ENCODE peak calls at places on chromosomes 5 and 9, in five cellular contexts. K, A, R, S and E are unnamed samples.

GRCh38 chr5:35990941-35991592 is at the start of gene UGT3A1:
- DNase-seq in K (no peak), A (no peak), R (no peak), S (no peak), E (no peak)

GRCh38 chr5:122312670-122312988 is 592 bp downstream of the SNCAIP start:
- DNase-seq in K (peak; percentile 4), A (no peak), R (peak; percentile 23), S (no peak), E (peak; percentile 36)

GRCh38 chr9:70602364-70603019 is 188.0 kb upstream of the KLF9 start:
- DNase-seq in K (peak; percentile 44), A (peak; percentile 61), R (peak; percentile 95), S (peak; percentile 74), E (peak; percentile 95)

GRCh38 chr5:143685416-143685815 is 126.5 kb upstream of the HMHB1 start:
- DNase-seq in K (no peak), A (no peak), R (peak; percentile 54), S (no peak), E (peak; percentile 24)

GRCh38 chr5:32076699-32077695 is 97.1 kb downstream of the GOLPH3 start:
- DNase-seq in K (peak; percentile 48), A (no peak), R (peak; percentile 76), S (peak; percentile 68), E (peak; percentile 61)

GRCh38 chr9:86734762-86735161 is 212.5 kb downstream of the GAS1 start:
- DNase-seq in K (no peak), A (no peak), R (peak; percentile 89), S (no peak), E (peak; percentile 36)

GRCh38 chr5:27821681-27822080 is 783.3 kb upstream of the CDH9 start:
- DNase-seq in K (no peak), A (no peak), R (peak; percentile 18), S (no peak), E (no peak)

GRCh38 chr5:125597338-125597737 is 825.9 kb upstream of the GRAMD2B start:
- DNase-seq in K (no peak), A (no peak), R (peak; percentile 60), S (no peak), E (peak; percentile 70)

GRCh38 chr5:77770293-77771005 is 5.7 kb downstream of the TBCA start:
- DNase-seq in K (no peak), A (no peak), R (no peak), S (no peak), E (no peak)

GRCh38 chr9:133632806-133633680 is 3.1 kb upstream of the DBH start:
- DNase-seq in K (no peak), A (no peak), R (no peak), S (no peak), E (no peak)

GRCh38 chr9:13750061-13750460 is 470.6 kb upstream of the MPDZ start:
- DNase-seq in K (no peak), A (peak; percentile 52), R (peak; percentile 97), S (no peak), E (peak; percentile 20)

GRCh38 chr5:38551020-38552017 is 5.1 kb downstream of the LIFR start:
- DNase-seq in K (peak; percentile 38), A (no peak), R (peak; percentile 76), S (peak; percentile 53), E (peak; percentile 69)

GRCh38 chr5:146048994-146049703 is 56.2 kb downstream of the PLAC8L1 start:
- DNase-seq in K (peak; percentile 32), A (peak; percentile 46), R (peak; percentile 89), S (peak; percentile 49), E (peak; percentile 77)

GRCh38 chr5:63959177-63959982 is 2.9 kb downstream of the HTR1A start:
- DNase-seq in K (no peak), A (no peak), R (no peak), S (peak; percentile 74), E (peak; percentile 1)

GRCh38 chr5:142357469-142358090 is 32.8 kb upstream of the SPRY4 start:
- DNase-seq in K (no peak), A (no peak), R (no peak), S (no peak), E (peak; percentile 42)

GRCh38 chr5:120055858-120056257 is 408.2 kb upstream of the PRR16 start:
- DNase-seq in K (no peak), A (peak; percentile 26), R (peak; percentile 79), S (no peak), E (peak; percentile 74)

GRCh38 chr9:1335174-1335573 is 285.0 kb downstream of the DMRT2 start:
- DNase-seq in K (no peak), A (no peak), R (no peak), S (no peak), E (no peak)

GRCh38 chr5:178695560-178695959 is 34.9 kb downstream of the ZNF354A start:
- DNase-seq in K (no peak), A (no peak), R (no peak), S (no peak), E (no peak)

GRCh38 chr5:150065886-150066285 is 20.5 kb downstream of the CSF1R start:
- DNase-seq in K (no peak), A (no peak), R (peak; percentile 18), S (no peak), E (no peak)

GRCh38 chr9:120186276-120186675 is 393.7 kb downstream of the CDK5RAP2 start:
- DNase-seq in K (no peak), A (no peak), R (no peak), S (no peak), E (no peak)

GRCh38 chr9:123682746-123683145 is 247.2 kb downstream of the DENND1A start:
- DNase-seq in K (no peak), A (no peak), R (no peak), S (no peak), E (no peak)

GRCh38 chr5:52880541-52880940 is 92.8 kb downstream of the ITGA1 start:
- DNase-seq in K (no peak), A (no peak), R (no peak), S (no peak), E (no peak)

GRCh38 chr9:76537150-76537646 is 78.2 kb downstream of the GCNT1 start:
- DNase-seq in K (no peak), A (no peak), R (peak; percentile 6), S (peak; percentile 18), E (no peak)

GRCh38 chr5:161847896-161848510 is at the start of gene GABRA1:
- DNase-seq in K (no peak), A (no peak), R (no peak), S (peak; percentile 47), E (no peak)

GRCh38 chr5:110562189-110562588 is 164.3 kb downstream of the TMEM232 start:
- DNase-seq in K (no peak), A (no peak), R (no peak), S (no peak), E (no peak)

GRCh38 chr5:110561510-110561909 is 165.0 kb downstream of the TMEM232 start:
- DNase-seq in K (no peak), A (no peak), R (no peak), S (no peak), E (no peak)
- TF ChIP-seq CTCF in K (no peak), A (no peak), R (no peak), S (no peak), E (no peak)

DNA sequence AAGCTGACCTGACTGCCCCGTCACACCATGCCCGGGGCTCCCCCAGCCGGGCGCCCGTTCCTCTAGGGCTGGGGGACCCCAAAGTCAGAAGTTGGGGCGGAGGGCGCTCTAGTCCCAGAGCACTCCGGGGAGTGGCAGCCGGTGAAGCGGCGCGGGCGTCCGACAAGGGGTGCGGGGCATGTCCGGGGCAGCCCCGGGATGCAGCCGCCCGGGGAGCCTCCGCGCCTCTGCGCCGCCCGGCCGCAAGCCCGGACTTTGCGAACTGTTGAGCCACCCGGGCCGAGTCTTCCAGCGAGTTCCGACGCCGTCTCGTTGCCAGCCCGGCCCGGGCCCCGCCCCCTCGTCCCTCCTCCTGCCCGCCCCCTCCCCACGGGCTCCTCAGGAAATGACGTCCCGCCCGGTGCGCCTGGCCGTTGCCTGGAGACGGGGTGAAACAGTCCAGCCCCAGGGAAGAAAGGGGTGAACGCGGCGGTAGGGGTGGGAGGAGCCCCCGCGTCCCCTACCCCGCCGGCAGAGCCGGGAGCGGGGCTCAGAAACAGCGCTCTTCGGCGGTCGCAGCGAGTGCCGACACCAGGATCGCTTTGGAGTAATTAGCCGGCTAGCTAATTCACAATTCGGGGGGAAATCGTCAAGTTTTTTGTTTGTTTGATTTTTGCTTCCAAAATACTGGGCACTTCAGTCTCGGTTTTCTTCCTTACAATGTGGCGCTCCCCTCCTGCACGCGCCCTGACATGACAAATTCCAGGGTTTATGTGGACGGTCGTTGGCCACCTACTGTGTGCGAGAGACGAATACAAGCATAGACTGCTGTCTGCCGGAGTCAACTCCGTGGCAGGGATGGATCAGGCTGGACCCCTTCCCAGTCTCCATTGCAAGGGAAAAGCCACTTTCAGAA is at the start of gene WHRN:
- DNase-seq in K (peak; percentile 97), A (no peak), R (peak; percentile 83), S (peak; percentile 89), E (peak; percentile 88)
- TF ChIP-seq CTCF in K (peak; percentile 12), A (no peak), R (no peak), S (peak; percentile 15), E (no peak)

DNA sequence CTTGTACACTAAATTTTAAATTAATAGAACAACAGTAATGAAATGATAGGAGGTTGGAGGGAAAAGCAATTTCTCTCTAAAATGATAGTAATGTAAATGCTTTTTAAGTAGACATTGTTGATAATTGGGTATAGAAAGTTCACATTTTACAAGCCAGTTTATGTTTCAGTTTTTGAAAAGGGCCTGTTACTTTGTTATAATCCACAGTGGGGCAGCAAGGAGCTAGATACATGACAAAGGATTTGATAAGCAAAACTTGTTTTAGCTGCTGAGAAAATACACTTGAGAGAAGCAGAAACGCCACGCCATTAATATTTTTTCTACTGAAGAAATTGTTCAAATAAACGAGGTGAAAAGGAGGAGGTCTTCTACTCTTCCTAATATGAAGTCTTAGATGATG is 30.2 kb downstream of the SREK1 start:
- DNase-seq in K (no peak), A (no peak), R (peak; percentile 65), S (no peak), E (peak; percentile 42)
- TF ChIP-seq CTCF in K (peak; percentile 31), A (no peak), R (peak; percentile 56), S (peak; percentile 67), E (peak; percentile 39)

GRCh38 chr9:124769451-124770358 is 1.4 kb downstream of the NR6A1 start:
- DNase-seq in K (no peak), A (no peak), R (no peak), S (no peak), E (peak; percentile 42)

GRCh38 chr9:124773473-124774130 is 2.5 kb upstream of the NR6A1 start:
- DNase-seq in K (peak; percentile 59), A (no peak), R (no peak), S (no peak), E (no peak)

GRCh38 chr9:124770359-124771020 is 621 bp downstream of the NR6A1 start:
- DNase-seq in K (peak; percentile 77), A (no peak), R (no peak), S (no peak), E (no peak)

GRCh38 chr9:124771867-124772621 is 933 bp upstream of the NR6A1 start:
- DNase-seq in K (peak; percentile 61), A (no peak), R (peak; percentile 78), S (peak; percentile 42), E (peak; percentile 80)

DNA sequence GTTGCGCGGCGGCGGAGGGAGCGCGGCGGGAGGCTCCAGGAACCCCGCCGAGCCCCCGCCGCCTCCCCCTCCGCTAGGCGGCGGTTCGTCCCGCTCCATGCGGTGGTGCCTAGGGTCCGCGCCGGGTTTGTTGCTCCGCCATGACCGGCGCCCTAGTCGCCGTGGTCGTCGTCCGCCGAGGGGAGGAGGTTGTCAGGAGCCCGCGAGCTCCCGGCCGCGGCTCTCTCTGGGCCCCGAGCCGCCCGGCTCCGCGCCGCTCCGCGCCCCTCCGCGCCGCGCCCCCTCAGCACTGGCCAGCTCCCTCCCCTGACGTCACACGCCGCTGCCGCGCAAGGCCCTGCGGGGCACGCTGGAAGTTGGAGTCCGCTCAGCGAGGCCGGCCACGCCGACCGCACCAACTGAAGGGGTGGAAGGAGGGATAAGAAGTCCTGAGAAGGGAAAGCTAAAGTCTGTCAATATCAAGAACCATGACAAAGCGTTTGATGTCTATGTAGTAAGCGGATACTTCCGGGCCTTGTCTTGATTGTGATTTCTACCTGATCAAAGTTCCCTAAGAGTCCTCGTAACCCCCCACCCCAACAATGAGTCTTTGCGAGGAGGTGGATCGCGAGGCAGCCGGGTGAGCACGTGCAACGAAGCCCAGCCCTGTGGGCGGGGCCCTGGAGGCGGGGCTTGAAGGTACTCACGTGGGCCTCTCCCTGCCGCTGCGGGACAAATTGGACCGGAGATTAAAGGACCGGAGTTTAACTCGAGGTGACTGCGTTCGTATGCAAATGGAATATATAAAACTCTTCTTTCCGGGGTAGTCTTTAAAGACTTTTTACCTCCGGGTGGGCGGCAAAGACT is at the start of gene NR6A1:
- DNase-seq in K (peak; percentile 99), A (peak; percentile 63), R (peak; percentile 97), S (peak; percentile 96), E (peak; percentile 97)
- TF ChIP-seq CTCF in K (peak; percentile 17), A (peak; percentile 35), R (no peak), S (peak; percentile 45), E (no peak)